ENCODE peak calls at places on chromosomes 16 and 17, in nine cellular contexts. F is gastrocnemius medialis, D is left lung, X is tibial nerve, Q is fibroblast of lung, I is bronchial epithelial cell, U is body of pancreas, W is lower lobe of right lung, N is right atrium auricular region. T is an unnamed sample.

GRCh38 chr17:39197380-39198185 is at the start of gene CACNB1:
- DNase-seq in F (peak; percentile 60), N (peak; percentile 68), W (peak; percentile 82), I (peak; percentile 37), U (peak; percentile 73), Q (peak; percentile 81), X (peak; percentile 65), D (peak; percentile 93), T (no peak)

GRCh38 chr16:9033125-9033830 is 58.2 kb upstream of the HAPSTR1 start:
- DNase-seq in W (no peak), N (no peak), F (no peak), X (no peak), I (peak; percentile 61), U (peak; percentile 71), D (no peak), Q (peak; percentile 69), T (no peak)

GRCh38 chr17:83081561-83082201 is 2.3 kb downstream of the METRNL start:
- DNase-seq in U (peak; percentile 57), D (no peak), X (no peak), F (no peak), I (no peak), W (peak; percentile 75), N (peak; percentile 87), Q (no peak), T (no peak)

GRCh38 chr16:20901441-20902112 is 1.0 kb downstream of the LYRM1 start:
- DNase-seq in I (peak; percentile 83), Q (peak; percentile 60), D (peak; percentile 84), X (peak; percentile 34), W (peak; percentile 80), N (peak; percentile 71), U (peak; percentile 53), F (peak; percentile 46), T (no peak)

GRCh38 chr16:7548796-7549318 is 216.2 kb downstream of the RBFOX1 start:
- DNase-seq in D (no peak), F (no peak), W (no peak), N (no peak), U (no peak), Q (no peak), X (no peak), I (no peak), T (no peak)

GRCh38 chr17:58401287-58401686 is 16.0 kb downstream of the RNF43 start:
- DNase-seq in I (no peak), Q (no peak), N (no peak), X (no peak), F (no peak), U (no peak), W (no peak), D (no peak), T (no peak)

GRCh38 chr17:50359005-50359699 is 13.2 kb downstream of the XYLT2 start:
- DNase-seq in D (no peak), I (no peak), W (no peak), Q (no peak), U (no peak), X (no peak), N (no peak), F (no peak), T (no peak)

GRCh38 chr16:14559809-14560227 is 70.2 kb downstream of the PARN start:
- DNase-seq in I (peak; percentile 37), F (no peak), U (peak; percentile 75), N (no peak), Q (peak; percentile 20), D (no peak), W (peak; percentile 68), X (no peak), T (no peak)

GRCh38 chr17:72390675-72391501 is 270.1 kb downstream of the SOX9 start:
- DNase-seq in W (no peak), D (no peak), U (no peak), F (no peak), I (peak; percentile 91), X (no peak), N (no peak), Q (peak; percentile 84), T (no peak)

GRCh38 chr17:80899402-80900268 is 92.0 kb upstream of the CHMP6 start:
- DNase-seq in N (no peak), U (peak; percentile 54), D (peak; percentile 59), X (no peak), Q (no peak), I (peak; percentile 21), W (peak; percentile 69), F (no peak), T (no peak)

GRCh38 chr16:1492923-1493745 is at the start of gene TELO2:
- DNase-seq in Q (peak; percentile 63), N (peak; percentile 70), D (peak; percentile 96), I (peak; percentile 44), X (peak; percentile 61), W (peak; percentile 85), F (peak; percentile 64), U (peak; percentile 84), T (no peak)

GRCh38 chr16:16041196-16041892 is 91.9 kb downstream of the ABCC1 start:
- DNase-seq in X (no peak), N (no peak), D (no peak), Q (no peak), F (peak; percentile 55), U (no peak), W (no peak), I (no peak), T (no peak)

GRCh38 chr16:16036359-16036792 is 87.0 kb downstream of the ABCC1 start:
- DNase-seq in X (no peak), F (no peak), W (peak; percentile 60), D (no peak), I (no peak), U (no peak), N (no peak), Q (no peak), T (no peak)

GRCh38 chr16:16037521-16037920 is 88.1 kb downstream of the ABCC1 start:
- DNase-seq in N (no peak), Q (no peak), W (no peak), D (no peak), U (no peak), I (no peak), X (no peak), F (no peak), T (no peak)

GRCh38 chr16:16037970-16038369 is 88.6 kb downstream of the ABCC1 start:
- DNase-seq in F (no peak), N (no peak), D (no peak), X (no peak), Q (no peak), W (no peak), U (no peak), I (no peak), T (no peak)

DNA sequence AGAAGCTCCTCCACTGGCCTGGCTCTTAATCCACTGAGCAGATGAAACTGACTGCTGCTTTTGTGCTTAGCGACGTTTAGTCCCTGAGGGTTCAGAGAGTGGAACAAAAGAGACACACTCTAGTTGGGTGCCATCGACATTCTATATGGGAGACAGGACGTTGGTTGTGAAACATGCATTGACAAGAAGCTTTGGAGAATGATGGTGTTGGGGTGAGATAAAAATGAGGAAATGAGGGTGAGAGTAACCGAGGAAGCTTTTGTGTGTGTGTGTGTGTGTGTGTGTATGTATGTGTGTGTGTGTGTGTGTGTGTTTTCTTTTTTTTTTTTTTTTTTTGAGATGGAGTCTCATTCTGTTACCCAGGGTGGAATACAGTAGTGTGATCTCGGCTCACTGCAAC is 89.5 kb downstream of the ABCC1 start:
- DNase-seq in U (no peak), I (no peak), W (no peak), X (no peak), F (no peak), D (no peak), Q (no peak), N (no peak), T (no peak)
- H3K36me3 ChIP-seq in U (peaks cover 6% of the 10 kb centered on the region), I (peaks cover 26% of the 10 kb centered on the region), W (peaks cover 81% of the 10 kb centered on the region), X (no peaks in the 10 kb centered on the region), F (peaks cover 46% of the 10 kb centered on the region), D (peaks cover 83% of the 10 kb centered on the region), Q (peaks cover 35% of the 10 kb centered on the region), N (peaks cover 31% of the 10 kb centered on the region), T (peaks cover 2% of the 10 kb centered on the region)

GRCh38 chr17:77875051-77875780 is 83.3 kb upstream of the TNRC6C start:
- DNase-seq in Q (peak; percentile 95), I (no peak), F (no peak), X (no peak), N (no peak), D (peak; percentile 22), U (no peak), W (no peak), T (no peak)

GRCh38 chr17:77877019-77877418 is 81.5 kb upstream of the TNRC6C start:
- DNase-seq in Q (no peak), W (no peak), F (no peak), U (no peak), I (no peak), X (no peak), D (no peak), N (no peak), T (no peak)

GRCh38 chr17:77874303-77875050 is 84.0 kb upstream of the TNRC6C start:
- DNase-seq in F (no peak), U (no peak), Q (no peak), X (no peak), D (peak; percentile 24), W (peak; percentile 18), N (no peak), I (no peak), T (no peak)

GRCh38 chr17:77877674-77878355 is 80.7 kb upstream of the TNRC6C start:
- DNase-seq in W (no peak), I (no peak), N (no peak), F (no peak), U (no peak), Q (no peak), D (peak; percentile 21), X (no peak), T (no peak)

GRCh38 chr17:77875881-77876509 is 82.5 kb upstream of the TNRC6C start:
- DNase-seq in F (no peak), I (no peak), X (no peak), D (peak; percentile 58), N (no peak), W (peak; percentile 7), Q (peak; percentile 53), U (no peak), T (no peak)
- TF ChIP-seq CTCF in F (no peak), I (no peak), X (no peak), D (no peak), N (no peak), W (no peak), Q (no peak), U (no peak), T (no peak)

GRCh38 chr17:61872099-61872498 is 8.8 kb upstream of the BRIP1 start:
- DNase-seq in Q (no peak), N (no peak), I (no peak), W (no peak), F (no peak), U (no peak), D (no peak), X (no peak), T (no peak)
- H3K36me3 ChIP-seq in Q (no peaks in the 10 kb centered on the region), N (peaks cover 37% of the 10 kb centered on the region), I (peaks cover 4% of the 10 kb centered on the region), W (peaks cover 71% of the 10 kb centered on the region), F (peaks cover 45% of the 10 kb centered on the region), U (no peaks in the 10 kb centered on the region), D (peaks cover 56% of the 10 kb centered on the region), X (no peaks in the 10 kb centered on the region), T (no peaks in the 10 kb centered on the region)

DNA sequence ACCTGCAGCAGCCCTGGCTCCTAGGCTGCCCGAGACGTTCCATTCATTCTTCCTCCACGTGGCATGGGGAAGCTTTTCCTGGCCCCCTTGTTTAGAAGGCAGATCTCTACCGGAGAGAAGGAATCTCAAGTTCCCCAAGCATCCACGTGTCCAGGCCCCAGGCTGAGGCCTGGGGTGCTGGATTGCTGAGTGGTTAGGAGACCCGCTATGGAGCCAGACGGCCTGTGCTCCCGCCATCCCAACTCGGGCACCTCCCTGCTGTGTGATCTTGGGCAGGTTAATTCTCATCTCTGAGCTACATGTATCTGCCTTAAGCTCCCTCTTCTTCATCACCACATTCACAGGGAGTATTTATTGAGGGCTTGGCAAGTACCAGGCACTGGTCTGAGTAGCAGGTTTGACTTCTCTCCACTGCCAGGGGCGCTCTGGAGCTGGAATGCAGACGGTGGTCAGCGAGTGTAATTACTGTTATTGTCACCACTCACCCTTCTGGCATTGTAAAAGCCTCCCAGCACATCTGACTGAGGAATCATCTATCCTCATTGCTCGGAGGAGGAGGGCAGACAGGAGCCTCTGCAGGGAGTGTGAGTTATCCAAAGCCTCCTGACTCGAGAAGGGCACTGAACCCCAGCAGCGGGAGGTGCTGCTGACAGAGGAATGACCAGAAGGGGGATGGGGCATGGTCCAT is 1.1 kb upstream of the ADGRG1 start:
- DNase-seq in Q (peak; percentile 91), W (no peak), X (no peak), U (no peak), N (no peak), F (no peak), D (peak; percentile 61), I (peak; percentile 42), T (peak; percentile 83)
- TF ChIP-seq CTCF in Q (peak; percentile 16), W (no peak), X (no peak), U (no peak), N (no peak), F (no peak), D (no peak), I (no peak), T (peak; percentile 53)

T was measured in kidney epithelial cell.